ENCODE peak calls at places on chromosome 7, in seven cellular contexts. D, Q, T, K, W, J and H are unnamed samples.

GRCh38 chr7:143042159-143042820 is 9.9 kb upstream of the OR6V1 start:
- DNase-seq in T (peak; percentile 20), W (no peak), D (no peak), Q (no peak), K (no peak), J (no peak), H (no peak)

GRCh38 chr7:142104550-142105527 is 6.7 kb upstream of the MGAM2 start:
- DNase-seq in W (peak; percentile 96), Q (peak; percentile 72), J (peak; percentile 25), K (peak; percentile 26), T (no peak), D (no peak), H (no peak)

GRCh38 chr7:43220250-43220649 is 107.8 kb downstream of the HECW1 start:
- DNase-seq in W (peak; percentile 58), D (no peak), J (no peak), Q (peak; percentile 77), T (peak; percentile 96), K (no peak), H (peak; percentile 19)

GRCh38 chr7:43872401-43873165 is 3.3 kb upstream of the MRPS24 start:
- DNase-seq in K (peak; percentile 70), D (peak; percentile 80), Q (peak; percentile 90), W (peak; percentile 82), J (peak; percentile 78), T (peak; percentile 76), H (peak; percentile 22)

GRCh38 chr7:19177269-19177668 is 32.0 kb upstream of the FERD3L start:
- DNase-seq in D (no peak), J (no peak), K (no peak), W (no peak), T (no peak), Q (no peak), H (no peak)

GRCh38 chr7:157972914-157973313 is 614.7 kb downstream of the PTPRN2 start:
- DNase-seq in Q (no peak), T (no peak), D (no peak), J (no peak), W (no peak), K (no peak), H (no peak)

GRCh38 chr7:151399906-151400305 is 9.9 kb downstream of the WDR86 start:
- DNase-seq in K (no peak), J (no peak), D (peak; percentile 12), Q (no peak), W (no peak), T (no peak), H (no peak)

GRCh38 chr7:148849393-148850098 is 34.5 kb downstream of the EZH2 start:
- DNase-seq in D (no peak), Q (no peak), W (no peak), J (no peak), T (no peak), K (no peak), H (no peak)

GRCh38 chr7:81410471-81411117 is 359.3 kb downstream of the HGF start:
- DNase-seq in K (no peak), J (no peak), Q (no peak), D (no peak), W (peak; percentile 27), T (no peak), H (no peak)

GRCh38 chr7:90224204-90224603 is 12.7 kb downstream of the STEAP2 start:
- DNase-seq in J (no peak), T (no peak), D (no peak), W (no peak), K (no peak), Q (no peak), H (no peak)

GRCh38 chr7:156777364-156778069 is 115.5 kb downstream of the LMBR1 start:
- DNase-seq in J (no peak), K (no peak), Q (no peak), D (no peak), T (peak; percentile 21), W (peak; percentile 38), H (no peak)

GRCh38 chr7:149771696-149772235 is 1.6 kb downstream of the ZNF467 start:
- DNase-seq in J (peak; percentile 87), T (peak; percentile 43), D (peak; percentile 94), Q (peak; percentile 83), K (peak; percentile 83), W (peak; percentile 63), H (peak; percentile 16)

GRCh38 chr7:33799766-33800165 is 105.6 kb upstream of the BMPER start:
- DNase-seq in W (peak; percentile 49), Q (no peak), D (no peak), T (no peak), K (no peak), J (no peak), H (no peak)

GRCh38 chr7:158311791-158312190 is 275.8 kb downstream of the PTPRN2 start:
- DNase-seq in K (no peak), T (no peak), Q (no peak), J (no peak), W (no peak), D (no peak), H (no peak)

GRCh38 chr7:106883627-106884026 is 18.5 kb downstream of the PIK3CG start:
- DNase-seq in K (no peak), Q (no peak), W (no peak), D (no peak), J (no peak), T (no peak), H (no peak)

GRCh38 chr7:138097064-138097741 is 20.9 kb downstream of the AKR1D1 start:
- DNase-seq in W (peak; percentile 36), K (no peak), J (no peak), Q (peak; percentile 50), D (no peak), T (peak; percentile 59), H (no peak)

GRCh38 chr7:105269397-105269796 is 119.3 kb downstream of the SRPK2 start:
- DNase-seq in T (no peak), Q (no peak), J (no peak), W (no peak), D (no peak), K (no peak), H (no peak)

GRCh38 chr7:7709263-7709662 is 9.1 kb downstream of the RPA3 start:
- DNase-seq in K (no peak), Q (no peak), W (no peak), D (no peak), J (no peak), T (no peak), H (no peak)

GRCh38 chr7:31783221-31783620 is 96.2 kb downstream of the PPP1R17 start:
- DNase-seq in J (no peak), Q (no peak), D (no peak), W (no peak), K (no peak), T (no peak), H (no peak)

GRCh38 chr7:142303650-142304049 is 45.8 kb upstream of the PRSS58 start:
- DNase-seq in T (no peak), Q (peak; percentile 20), K (no peak), D (no peak), W (peak; percentile 25), J (no peak), H (no peak)

GRCh38 chr7:115976651-115977050 is 53.9 kb downstream of the TFEC start:
- DNase-seq in K (no peak), J (no peak), D (no peak), W (no peak), T (no peak), Q (no peak), H (no peak)

GRCh38 chr7:111855161-111855841 is 293.0 kb upstream of the IMMP2L start:
- DNase-seq in J (peak; percentile 40), W (peak; percentile 40), K (peak; percentile 16), D (no peak), Q (peak; percentile 83), T (peak; percentile 65), H (peak; percentile 28)

GRCh38 chr7:63233881-63234280 is 764.8 kb upstream of the ZNF722 start:
- DNase-seq in D (no peak), T (no peak), K (no peak), W (no peak), J (no peak), Q (no peak), H (no peak)

GRCh38 chr7:91837397-91838070 is 43.0 kb downstream of the MTERF1 start:
- DNase-seq in W (no peak), D (no peak), T (no peak), J (no peak), Q (no peak), K (no peak), H (no peak)

GRCh38 chr7:18900801-18901200 is 216.6 kb downstream of the TWIST1 start:
- DNase-seq in Q (peak; percentile 24), W (no peak), T (no peak), D (no peak), K (no peak), J (no peak), H (no peak)

GRCh38 chr7:104096683-104097082 is 107.2 kb upstream of the RELN start:
- DNase-seq in K (no peak), T (peak; percentile 15), D (no peak), W (peak; percentile 24), Q (peak; percentile 39), J (no peak), H (no peak)

GRCh38 chr7:130897515-130898419 is 163.8 kb upstream of the KLF14 start:
- DNase-seq in T (no peak), W (no peak), D (no peak), K (peak; percentile 54), Q (no peak), J (no peak), H (no peak)

DNA sequence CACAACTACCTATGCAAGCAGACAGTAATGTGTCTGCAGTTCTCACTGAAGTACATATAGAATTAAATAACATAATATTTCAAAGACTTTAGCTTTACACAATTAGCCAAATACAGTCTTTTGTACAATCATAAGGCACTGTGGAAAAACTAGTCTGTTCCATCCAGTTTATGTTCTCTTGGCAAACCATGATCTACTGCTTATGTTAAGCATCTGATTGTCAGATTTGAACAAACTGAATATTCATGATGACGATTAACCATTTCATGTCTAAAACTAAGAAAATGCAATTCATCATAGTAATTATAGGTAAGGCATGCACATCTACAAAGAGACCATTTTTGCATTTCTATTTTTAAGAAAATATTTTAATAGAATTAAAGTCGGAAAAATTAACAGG is 802 bp downstream of the SEMA3A start:
- DNase-seq in J (no peak), W (peak; percentile 50), D (no peak), T (no peak), Q (no peak), K (no peak), H (no peak)
- H3K4me3 ChIP-seq in J (no peak overlapping the region), W (peak overlapping the region; percentile 66), D (no peak overlapping the region), T (peak overlapping the region; percentile 63), Q (peak overlapping the region; percentile 55), K (no peak overlapping the region), H (peak overlapping the region; percentile 61)

DNA sequence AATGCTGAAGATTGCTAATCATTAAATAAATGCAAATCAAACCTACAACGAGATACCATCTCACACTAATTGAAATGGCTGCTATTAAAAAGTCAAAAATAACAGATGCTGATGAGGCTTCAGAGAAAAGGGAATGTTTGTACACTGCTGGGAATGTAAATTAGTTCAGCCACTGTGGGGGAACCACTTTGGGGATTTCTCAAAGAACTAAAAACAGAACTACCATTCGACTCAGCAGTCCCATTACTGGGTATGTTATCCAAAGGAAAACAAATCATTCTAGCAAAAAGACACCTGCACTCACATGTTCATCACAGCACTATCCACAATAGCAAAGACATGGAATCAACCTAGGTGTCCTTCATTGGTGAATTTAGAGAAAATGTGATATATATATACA is 379.0 kb upstream of the CNTNAP2 start:
- DNase-seq in Q (no peak), J (no peak), K (no peak), W (no peak), T (no peak), D (no peak), H (no peak)
- H3K4me3 ChIP-seq in Q (no peak overlapping the region), J (no peak overlapping the region), K (no peak overlapping the region), W (no peak overlapping the region), T (no peak overlapping the region), D (no peak overlapping the region), H (no peak overlapping the region)

GRCh38 chr7:17558558-17559332 is 260.3 kb downstream of the AHR start:
- DNase-seq in W (peak; percentile 84), Q (peak; percentile 26), J (no peak), D (no peak), K (no peak), T (no peak), H (no peak)
- H3K4me3 ChIP-seq in W (no peak overlapping the region), Q (no peak overlapping the region), J (no peak overlapping the region), D (no peak overlapping the region), K (no peak overlapping the region), T (no peak overlapping the region), H (no peak overlapping the region)

GRCh38 chr7:21851445-21852043 is 94.2 kb downstream of the CDCA7L start:
- DNase-seq in T (peak; percentile 6), K (no peak), D (no peak), W (no peak), J (no peak), Q (no peak), H (no peak)
- H3K4me3 ChIP-seq in T (no peak overlapping the region), K (no peak overlapping the region), D (no peak overlapping the region), W (no peak overlapping the region), J (no peak overlapping the region), Q (no peak overlapping the region), H (no peak overlapping the region)